ENCODE peak calls at places on chromosomes 5 and 9, in seven cellular contexts. One of them, this sample, is unnamed.

GRCh38 chr9:111896942-111897830 is 572 bp downstream of the UGCG start:
- DNase-seq in NCI-H1105 treated with DMSO at 0.1 percent for 48 hours: no peak
- DNase-seq in stromal cell of bone marrow: no peak
- DNase-seq in GM19239: peak
- DNase-seq in RCC 7860: no peak
- DNase-seq in heart left ventricle: peak
- DNase-seq in GM10248: peak
- DNase-seq in this sample: peak

GRCh38 chr9:126508928-126509327 is 104.8 kb upstream of the LMX1B start:
- DNase-seq in heart left ventricle: no peak
- DNase-seq in NCI-H1105 treated with DMSO at 0.1 percent for 48 hours: no peak
- DNase-seq in stromal cell of bone marrow: no peak
- DNase-seq in RCC 7860: no peak
- DNase-seq in GM19239: no peak
- DNase-seq in GM10248: no peak
- DNase-seq in this sample: no peak

GRCh38 chr5:68555891-68556689 is 340.5 kb downstream of the PIK3R1 start:
- DNase-seq in GM19239: no peak
- DNase-seq in NCI-H1105 treated with DMSO at 0.1 percent for 48 hours: no peak
- DNase-seq in stromal cell of bone marrow: no peak
- DNase-seq in RCC 7860: no peak
- DNase-seq in GM10248: no peak
- DNase-seq in heart left ventricle: no peak
- DNase-seq in this sample: no peak

GRCh38 chr5:148791334-148791667 is 35.1 kb upstream of the ADRB2 start:
- DNase-seq in RCC 7860: peak
- DNase-seq in GM19239: no peak
- DNase-seq in NCI-H1105 treated with DMSO at 0.1 percent for 48 hours: no peak
- DNase-seq in heart left ventricle: no peak
- DNase-seq in stromal cell of bone marrow: peak
- DNase-seq in GM10248: peak
- DNase-seq in this sample: no peak

GRCh38 chr5:141234109-141234508 is 11.0 kb downstream of the PCDHB14 start:
- DNase-seq in heart left ventricle: no peak
- DNase-seq in RCC 7860: no peak
- DNase-seq in GM19239: no peak
- DNase-seq in stromal cell of bone marrow: no peak
- DNase-seq in NCI-H1105 treated with DMSO at 0.1 percent for 48 hours: no peak
- DNase-seq in GM10248: no peak
- DNase-seq in this sample: no peak

GRCh38 chr5:126358525-126358924 is 64.7 kb upstream of the GRAMD2B start:
- DNase-seq in RCC 7860: peak
- DNase-seq in heart left ventricle: no peak
- DNase-seq in GM19239: peak
- DNase-seq in stromal cell of bone marrow: no peak
- DNase-seq in NCI-H1105 treated with DMSO at 0.1 percent for 48 hours: no peak
- DNase-seq in GM10248: peak
- DNase-seq in this sample: no peak

GRCh38 chr9:114553202-114553601 is 34.4 kb upstream of the ATP6V1G1 start:
- DNase-seq in GM19239: no peak
- DNase-seq in RCC 7860: no peak
- DNase-seq in NCI-H1105 treated with DMSO at 0.1 percent for 48 hours: no peak
- DNase-seq in GM10248: no peak
- DNase-seq in stromal cell of bone marrow: no peak
- DNase-seq in heart left ventricle: no peak
- DNase-seq in this sample: no peak

GRCh38 chr5:38008198-38008597 is 168.4 kb upstream of the GDNF start:
- DNase-seq in stromal cell of bone marrow: no peak
- DNase-seq in RCC 7860: no peak
- DNase-seq in GM10248: no peak
- DNase-seq in heart left ventricle: no peak
- DNase-seq in NCI-H1105 treated with DMSO at 0.1 percent for 48 hours: peak
- DNase-seq in GM19239: no peak
- DNase-seq in this sample: no peak

GRCh38 chr9:17462869-17463464 is 115.9 kb upstream of the SH3GL2 start:
- DNase-seq in GM10248: peak
- DNase-seq in heart left ventricle: no peak
- DNase-seq in NCI-H1105 treated with DMSO at 0.1 percent for 48 hours: peak
- DNase-seq in RCC 7860: peak
- DNase-seq in stromal cell of bone marrow: peak
- DNase-seq in GM19239: no peak
- DNase-seq in this sample: peak

GRCh38 chr5:138661342-138661975 is 86.3 kb upstream of the HSPA9 start:
- DNase-seq in stromal cell of bone marrow: no peak
- DNase-seq in GM10248: no peak
- DNase-seq in NCI-H1105 treated with DMSO at 0.1 percent for 48 hours: no peak
- DNase-seq in GM19239: peak
- DNase-seq in RCC 7860: no peak
- DNase-seq in heart left ventricle: no peak
- DNase-seq in this sample: no peak

GRCh38 chr5:1316941-1317340 is 22.1 kb upstream of the TERT start:
- DNase-seq in GM10248: no peak
- DNase-seq in stromal cell of bone marrow: no peak
- DNase-seq in RCC 7860: no peak
- DNase-seq in NCI-H1105 treated with DMSO at 0.1 percent for 48 hours: no peak
- DNase-seq in GM19239: no peak
- DNase-seq in heart left ventricle: no peak
- DNase-seq in this sample: no peak

GRCh38 chr5:180301253-180301652 is 9.4 kb upstream of the MAPK9 start:
- DNase-seq in NCI-H1105 treated with DMSO at 0.1 percent for 48 hours: no peak
- DNase-seq in stromal cell of bone marrow: no peak
- DNase-seq in GM19239: no peak
- DNase-seq in RCC 7860: no peak
- DNase-seq in GM10248: no peak
- DNase-seq in heart left ventricle: no peak
- DNase-seq in this sample: no peak

GRCh38 chr9:21017092-21017491 is 14.3 kb downstream of the HACD4 start:
- DNase-seq in GM19239: no peak
- DNase-seq in RCC 7860: peak
- DNase-seq in heart left ventricle: no peak
- DNase-seq in NCI-H1105 treated with DMSO at 0.1 percent for 48 hours: no peak
- DNase-seq in stromal cell of bone marrow: peak
- DNase-seq in GM10248: no peak
- DNase-seq in this sample: no peak

GRCh38 chr9:73148447-73148937 is 3.2 kb upstream of the ANXA1 start:
- DNase-seq in heart left ventricle: no peak
- DNase-seq in GM19239: no peak
- DNase-seq in GM10248: no peak
- DNase-seq in stromal cell of bone marrow: peak
- DNase-seq in RCC 7860: no peak
- DNase-seq in NCI-H1105 treated with DMSO at 0.1 percent for 48 hours: no peak
- DNase-seq in this sample: no peak

GRCh38 chr9:21415492-21416267 is 6.8 kb downstream of the IFNA8 start:
- DNase-seq in NCI-H1105 treated with DMSO at 0.1 percent for 48 hours: no peak
- DNase-seq in RCC 7860: peak
- DNase-seq in stromal cell of bone marrow: no peak
- DNase-seq in heart left ventricle: no peak
- DNase-seq in GM19239: no peak
- DNase-seq in GM10248: no peak
- DNase-seq in this sample: no peak

GRCh38 chr9:34185778-34186551 is 7.1 kb downstream of the UBAP1 start:
- DNase-seq in heart left ventricle: peak
- DNase-seq in RCC 7860: peak
- DNase-seq in GM10248: peak
- DNase-seq in stromal cell of bone marrow: peak
- DNase-seq in GM19239: peak
- DNase-seq in NCI-H1105 treated with DMSO at 0.1 percent for 48 hours: peak
- DNase-seq in this sample: no peak

GRCh38 chr9:109315889-109316640 is 4.8 kb downstream of the EPB41L4B start:
- DNase-seq in GM10248: no peak
- DNase-seq in heart left ventricle: peak
- DNase-seq in GM19239: no peak
- DNase-seq in RCC 7860: peak
- DNase-seq in stromal cell of bone marrow: peak
- DNase-seq in NCI-H1105 treated with DMSO at 0.1 percent for 48 hours: peak
- DNase-seq in this sample: peak

GRCh38 chr5:148941810-148942209 is 115.4 kb downstream of the ADRB2 start:
- DNase-seq in RCC 7860: no peak
- DNase-seq in NCI-H1105 treated with DMSO at 0.1 percent for 48 hours: no peak
- DNase-seq in heart left ventricle: no peak
- DNase-seq in stromal cell of bone marrow: no peak
- DNase-seq in GM19239: no peak
- DNase-seq in GM10248: no peak
- DNase-seq in this sample: no peak

GRCh38 chr9:108677776-108678175 is 178.0 kb downstream of the ACTL7B start:
- DNase-seq in NCI-H1105 treated with DMSO at 0.1 percent for 48 hours: no peak
- DNase-seq in stromal cell of bone marrow: no peak
- DNase-seq in RCC 7860: no peak
- DNase-seq in GM10248: no peak
- DNase-seq in GM19239: no peak
- DNase-seq in heart left ventricle: no peak
- DNase-seq in this sample: no peak

GRCh38 chr5:127664082-127664481 is 15.2 kb downstream of the CTXN3 start:
- DNase-seq in stromal cell of bone marrow: no peak
- DNase-seq in NCI-H1105 treated with DMSO at 0.1 percent for 48 hours: no peak
- DNase-seq in RCC 7860: no peak
- DNase-seq in heart left ventricle: no peak
- DNase-seq in GM19239: no peak
- DNase-seq in GM10248: no peak
- DNase-seq in this sample: peak

GRCh38 chr9:117411547-117411946 is 3.3 kb downstream of the ASTN2 start:
- DNase-seq in NCI-H1105 treated with DMSO at 0.1 percent for 48 hours: peak
- DNase-seq in GM19239: peak
- DNase-seq in GM10248: peak
- DNase-seq in heart left ventricle: no peak
- DNase-seq in stromal cell of bone marrow: peak
- DNase-seq in RCC 7860: no peak
- DNase-seq in this sample: peak

This sample was measured in NCI-H345.